ENCODE peak calls at places on chromosomes 4 and X, in six cellular contexts. H, F, Q, K, R and S are unnamed samples. For H3K4me1, the result is how much of the 10 kb centered on the place peaks cover.

GRCh38 chr4:4781936-4782754 is 77.3 kb upstream of the MSX1 start:
- DNase-seq in R (no peak), F (no peak), Q (no peak), H (no peak), K (peak), S (no peak)

GRCh38 chr4:119748853-119749252 is 120.2 kb upstream of the PDE5A start:
- DNase-seq in K (peak), H (no peak), R (no peak), F (no peak), Q (no peak), S (no peak)

GRCh38 chrX:57674861-57675260 is 5.2 kb downstream of the NLRP2B start:
- DNase-seq in Q (no peak), K (no peak), H (no peak), F (no peak), R (no peak), S (no peak)

GRCh38 chr4:126916626-126917140 is 716.1 kb upstream of the INTU start:
- DNase-seq in K (peak), R (no peak), H (no peak), Q (no peak), F (no peak), S (no peak)

GRCh38 chr4:7192252-7193039 is at the start of gene SORCS2:
- DNase-seq in F (peak), Q (no peak), K (peak), H (peak), R (peak), S (peak)

GRCh38 chr4:33411182-33411581 is 2691.0 kb downstream of the PCDH7 start:
- DNase-seq in Q (peak), K (peak), R (no peak), F (no peak), H (no peak), S (no peak)

GRCh38 chr4:15250021-15250441 is 177.8 kb upstream of the C1QTNF7 start:
- DNase-seq in K (peak), Q (no peak), H (no peak), R (no peak), F (no peak), S (peak)

GRCh38 chr4:176745902-176746301 is 46.8 kb downstream of the VEGFC start:
- DNase-seq in R (no peak), Q (no peak), K (no peak), F (no peak), H (no peak), S (no peak)

GRCh38 chr4:106245176-106245575 is 70.8 kb downstream of the TBCK start:
- DNase-seq in K (no peak), Q (no peak), R (no peak), H (no peak), F (no peak), S (no peak)

GRCh38 chr4:1772869-1773538 is 20.1 kb upstream of the FGFR3 start:
- DNase-seq in F (no peak), H (peak), R (no peak), K (no peak), Q (no peak), S (no peak)

GRCh38 chrX:39855748-39856129 is 242.0 kb downstream of the BCOR start:
- DNase-seq in Q (peak), F (no peak), H (no peak), R (peak), K (peak), S (no peak)

GRCh38 chrX:79161655-79162054 is 17.2 kb downstream of the GPR174 start:
- DNase-seq in R (no peak), K (no peak), H (no peak), Q (no peak), F (no peak), S (no peak)

GRCh38 chr4:106893395-106893881 is 142.7 kb downstream of the DKK2 start:
- DNase-seq in K (no peak), F (no peak), H (no peak), R (peak), Q (no peak), S (no peak)

GRCh38 chrX:133437771-133438170 is 22.5 kb upstream of the GPC4 start:
- DNase-seq in Q (no peak), R (no peak), F (no peak), K (no peak), H (no peak), S (no peak)

GRCh38 chr4:40536032-40536431 is 93.6 kb downstream of the RBM47 start:
- DNase-seq in Q (no peak), R (no peak), K (no peak), F (no peak), H (no peak), S (no peak)

GRCh38 chrX:72201836-72202536 is 20.4 kb downstream of the PIN4 start:
- DNase-seq in R (no peak), H (no peak), Q (no peak), F (no peak), K (peak), S (no peak)

GRCh38 chr4:183758006-183758734 is 99.1 kb downstream of the TRAPPC11 start:
- DNase-seq in R (peak), K (peak), H (no peak), F (no peak), Q (no peak), S (peak)

GRCh38 chr4:40710484-40711269 is 39.1 kb upstream of the NSUN7 start:
- DNase-seq in H (no peak), R (no peak), F (no peak), K (peak), Q (no peak), S (no peak)

GRCh38 chrX:96126182-96126581 is 558.5 kb upstream of the DIAPH2 start:
- DNase-seq in F (no peak), Q (no peak), R (no peak), K (no peak), H (no peak), S (no peak)
- TF ChIP-seq CTCF in F (no peak), Q (no peak), R (peak), K (peak), H (no peak), S (peak)

GRCh38 chr4:8195841-8196460 is 3.1 kb upstream of the SH3TC1 start:
- DNase-seq in R (no peak), H (peak), K (no peak), Q (no peak), F (no peak), S (no peak)
- H3K4me1 ChIP-seq in R (under half), H (under half), K (under half), Q (half or more), F (under half), S (under half)

DNA sequence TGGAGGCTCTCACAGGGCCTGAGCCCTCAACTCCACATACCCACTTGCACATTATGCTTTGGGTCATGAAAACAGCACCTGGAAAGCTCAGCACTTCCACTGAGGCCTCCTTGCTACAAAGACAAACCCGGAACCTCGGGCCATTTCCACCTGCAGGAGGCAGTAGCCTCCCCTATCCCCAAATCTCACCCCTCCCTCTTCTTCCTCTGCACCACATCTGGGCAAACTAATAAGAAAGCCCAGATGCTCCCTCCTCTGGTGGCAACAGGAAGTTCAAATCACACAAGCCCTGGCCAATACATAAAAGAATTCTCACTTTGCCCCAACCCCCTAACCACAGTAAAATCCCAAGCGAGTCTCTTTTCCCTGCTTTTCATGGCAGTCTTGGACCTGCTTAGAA is 136.4 kb downstream of the MAPK10 start:
- DNase-seq in R (peak), Q (peak), K (peak), H (no peak), F (peak), S (no peak)
- TF ChIP-seq CTCF in R (peak), Q (peak), K (peak), H (no peak), F (peak), S (peak)

DNA sequence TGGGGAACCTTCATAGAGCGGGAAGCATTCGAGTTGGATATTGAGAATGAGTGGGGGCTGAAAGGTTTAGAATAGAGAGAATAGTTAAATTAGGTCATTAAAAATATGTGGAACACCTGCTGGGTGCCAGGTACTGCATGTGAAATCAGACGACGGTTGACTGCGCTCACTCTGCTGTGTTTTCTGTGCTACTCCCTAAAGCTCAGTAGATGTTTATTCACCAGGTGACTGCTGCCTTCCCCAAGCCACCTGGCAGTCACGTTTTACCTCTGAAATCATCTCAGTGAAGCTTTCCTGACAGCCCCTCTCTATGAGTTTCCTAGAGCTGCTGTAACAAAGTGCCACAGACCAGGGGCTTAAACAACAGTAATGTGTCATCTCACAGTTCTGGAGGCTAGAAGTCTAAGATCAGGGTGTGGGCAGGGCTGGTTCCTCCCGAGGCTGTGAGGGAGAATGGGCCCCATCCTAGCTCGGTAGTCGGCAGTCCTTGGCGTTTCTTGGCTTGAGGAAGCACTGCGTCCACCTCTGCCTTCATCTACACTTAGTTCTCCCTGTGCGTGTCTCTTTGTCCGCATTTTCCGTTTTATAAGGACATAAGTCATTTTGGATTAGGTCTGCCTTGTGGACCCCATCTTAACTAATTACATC is 25.3 kb downstream of the ADD1 start:
- DNase-seq in F (no peak), Q (no peak), R (no peak), H (no peak), K (no peak), S (no peak)
- H3K4me1 ChIP-seq in F (half or more), Q (under half), R (under half), H (half or more), K (under half), S (half or more)

DNA sequence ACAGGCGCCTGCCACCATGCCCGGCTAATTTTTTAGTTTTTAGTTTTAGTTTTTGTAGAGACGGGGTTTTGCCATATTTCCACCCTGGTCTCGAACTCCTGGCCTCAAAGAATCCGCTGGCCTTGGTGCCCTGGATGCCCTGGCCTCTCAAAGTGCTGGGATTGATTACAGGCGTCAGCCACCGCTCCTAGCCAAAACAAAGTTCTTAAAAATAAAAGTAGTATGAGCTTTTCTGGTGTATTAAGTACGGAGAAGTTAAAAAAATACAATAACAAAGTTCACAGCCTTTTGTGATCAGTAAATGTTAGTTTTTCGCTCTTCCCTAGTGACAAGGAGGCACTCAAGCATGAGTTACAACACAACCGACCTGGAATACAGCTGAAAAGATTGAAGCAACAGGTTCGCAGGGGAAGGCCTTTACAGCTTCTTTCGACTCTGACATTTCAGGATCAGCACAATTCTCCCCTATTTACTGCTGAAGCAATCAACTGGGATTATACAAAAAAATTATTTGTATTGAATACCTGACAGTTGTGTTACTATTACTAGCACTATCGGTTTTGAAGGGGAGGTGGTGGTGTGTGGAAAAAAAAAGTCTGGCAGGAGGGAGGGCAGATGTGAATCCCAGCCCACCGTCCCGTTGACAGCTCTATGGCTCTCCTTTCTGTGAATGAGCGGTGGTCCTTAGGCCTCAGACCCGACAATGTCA is 893 bp upstream of the METAP1 start:
- DNase-seq in Q (no peak), F (no peak), R (no peak), K (no peak), H (no peak), S (no peak)
- TF ChIP-seq CTCF in Q (no peak), F (no peak), R (no peak), K (no peak), H (no peak), S (no peak)

GRCh38 chr4:108034560-108034959 is 44.9 kb downstream of the HADH start:
- DNase-seq in H (no peak), F (no peak), Q (no peak), K (no peak), R (no peak), S (no peak)
- H3K4me1 ChIP-seq in H (under half), F (under half), Q (under half), K (under half), R (under half), S (under half)